ENCODE peak calls at places on chromosome 14, in six cellular contexts. R is H1, T is GM23338, J is WTC11, Y is GM12878, H is K562. U is an unnamed sample.

GRCh38 chr14:104750658-104751057 is 2.3 kb upstream of the SIVA1 start:
- DNase-seq in R (no peak), J (no peak), H (peak), Y (no peak), T (no peak), U (peak)

GRCh38 chr14:67187826-67188225 is 1.4 kb upstream of the GARIN2 start:
- DNase-seq in T (no peak), H (no peak), J (no peak), Y (no peak), R (no peak), U (no peak)

GRCh38 chr14:89845346-89845745 is 109.2 kb downstream of the EFCAB11 start:
- DNase-seq in J (no peak), R (no peak), T (no peak), Y (no peak), H (no peak), U (no peak)

GRCh38 chr14:63204407-63205280 is at the start of gene RHOJ:
- DNase-seq in T (peak), Y (no peak), H (no peak), J (peak), R (peak), U (no peak)

GRCh38 chr14:86481105-86481504 is 951.2 kb downstream of the FLRT2 start:
- DNase-seq in T (no peak), J (no peak), Y (no peak), H (no peak), R (no peak), U (no peak)

GRCh38 chr14:22850944-22851790 is 14.8 kb downstream of the MMP14 start:
- DNase-seq in J (no peak), Y (no peak), H (no peak), T (no peak), R (no peak), U (no peak)

GRCh38 chr14:105458571-105458970 is 16.1 kb upstream of the CRIP2 start:
- DNase-seq in H (no peak), J (no peak), R (no peak), T (no peak), Y (no peak), U (no peak)

GRCh38 chr14:53850714-53851296 is 105.8 kb downstream of the BMP4 start:
- DNase-seq in H (no peak), R (no peak), Y (no peak), J (no peak), T (no peak), U (peak)

GRCh38 chr14:80110721-80111120 is 100.6 kb downstream of the DIO2 start:
- DNase-seq in H (no peak), T (no peak), Y (no peak), J (no peak), R (no peak), U (no peak)

GRCh38 chr14:60092516-60092915 is 793 bp downstream of the PCNX4 start:
- DNase-seq in R (no peak), H (peak), Y (no peak), T (peak), J (no peak), U (peak)

GRCh38 chr14:94026173-94026885 is at the start of gene OTUB2:
- DNase-seq in J (peak), R (peak), Y (peak), H (peak), T (peak), U (peak)

GRCh38 chr14:59422069-59422881 is 42.9 kb downstream of the GPR135 start:
- DNase-seq in J (no peak), H (no peak), T (peak), R (no peak), Y (no peak), U (no peak)

GRCh38 chr14:28751467-28752058 is 15.0 kb upstream of the FOXG1 start:
- DNase-seq in T (peak), J (peak), R (peak), Y (peak), H (peak), U (peak)

GRCh38 chr14:20548414-20549158 is 12.3 kb downstream of the RNASE9 start:
- DNase-seq in R (no peak), T (no peak), H (peak), Y (no peak), J (no peak), U (no peak)

GRCh38 chr14:20690848-20691640 is 2.5 kb downstream of the ANG start:
- DNase-seq in R (peak), Y (peak), H (peak), J (peak), T (peak), U (peak)

GRCh38 chr14:92382677-92383076 is 59.7 kb downstream of the SLC24A4 start:
- DNase-seq in Y (no peak), T (peak), H (no peak), J (no peak), R (no peak), U (no peak)

GRCh38 chr14:23922545-23922944 is 31.0 kb upstream of the DHRS4 start:
- DNase-seq in H (no peak), J (no peak), Y (no peak), T (no peak), R (no peak), U (no peak)

GRCh38 chr14:44163946-44164345 is 343.1 kb downstream of the FSCB start:
- DNase-seq in H (no peak), J (no peak), T (no peak), Y (no peak), R (no peak), U (no peak)

GRCh38 chr14:64522591-64523355 is 17.8 kb upstream of the HSPA2 start:
- DNase-seq in R (no peak), T (no peak), J (no peak), H (no peak), Y (no peak), U (no peak)

GRCh38 chr14:77124345-77125274 is 17.0 kb downstream of the ZDHHC22 start:
- DNase-seq in R (peak), Y (no peak), J (peak), T (peak), H (peak), U (no peak)

GRCh38 chr14:34063470-34064164 is 112.7 kb upstream of the EGLN3 start:
- DNase-seq in T (no peak), R (no peak), J (no peak), Y (no peak), H (no peak), U (peak)

GRCh38 chr14:50823763-50824636 is 7.0 kb downstream of the NIN start:
- DNase-seq in H (no peak), Y (peak), R (no peak), T (peak), J (no peak), U (no peak)

GRCh38 chr14:70655110-70655826 is 13.6 kb downstream of the TTC9 start:
- DNase-seq in J (peak), R (peak), Y (peak), H (no peak), T (peak), U (no peak)

GRCh38 chr14:102418169-102418852 is 55.6 kb downstream of the TECPR2 start:
- DNase-seq in Y (no peak), H (peak), T (no peak), J (no peak), R (no peak), U (no peak)

GRCh38 chr14:59249029-59249428 is 60.6 kb downstream of the DAAM1 start:
- DNase-seq in J (no peak), R (no peak), T (peak), Y (no peak), H (no peak), U (no peak)

GRCh38 chr14:74401504-74402241 is 24.3 kb downstream of the SYNDIG1L start:
- DNase-seq in H (peak), R (peak), T (peak), J (peak), Y (peak), U (no peak)

GRCh38 chr14:100076133-100076532 is 10.9 kb downstream of the EVL start:
- DNase-seq in H (peak), R (no peak), J (peak), T (peak), Y (no peak), U (peak)

GRCh38 chr14:103108749-103109207 is 14.3 kb downstream of the EXOC3L4 start:
- DNase-seq in Y (no peak), H (peak), J (no peak), T (peak), R (no peak), U (no peak)

GRCh38 chr14:101039031-101039754 is 135.7 kb upstream of the RTL1 start:
- DNase-seq in R (no peak), T (no peak), J (no peak), Y (no peak), H (no peak), U (no peak)

GRCh38 chr14:99649219-99649618 is 4.3 kb downstream of the HHIPL1 start:
- DNase-seq in H (no peak), T (no peak), Y (no peak), J (no peak), R (no peak), U (no peak)

GRCh38 chr14:73796881-73797539 is 54.6 kb upstream of the PTGR2 start:
- DNase-seq in R (no peak), T (no peak), Y (no peak), H (no peak), J (no peak), U (no peak)

GRCh38 chr14:79661762-79662161 is 549.5 kb downstream of the DIO2 start:
- DNase-seq in J (no peak), R (no peak), Y (no peak), H (no peak), T (no peak), U (no peak)

GRCh38 chr14:103142903-103143302 is 19.6 kb downstream of the TNFAIP2 start:
- DNase-seq in T (no peak), Y (no peak), H (no peak), R (no peak), J (no peak), U (no peak)

DNA sequence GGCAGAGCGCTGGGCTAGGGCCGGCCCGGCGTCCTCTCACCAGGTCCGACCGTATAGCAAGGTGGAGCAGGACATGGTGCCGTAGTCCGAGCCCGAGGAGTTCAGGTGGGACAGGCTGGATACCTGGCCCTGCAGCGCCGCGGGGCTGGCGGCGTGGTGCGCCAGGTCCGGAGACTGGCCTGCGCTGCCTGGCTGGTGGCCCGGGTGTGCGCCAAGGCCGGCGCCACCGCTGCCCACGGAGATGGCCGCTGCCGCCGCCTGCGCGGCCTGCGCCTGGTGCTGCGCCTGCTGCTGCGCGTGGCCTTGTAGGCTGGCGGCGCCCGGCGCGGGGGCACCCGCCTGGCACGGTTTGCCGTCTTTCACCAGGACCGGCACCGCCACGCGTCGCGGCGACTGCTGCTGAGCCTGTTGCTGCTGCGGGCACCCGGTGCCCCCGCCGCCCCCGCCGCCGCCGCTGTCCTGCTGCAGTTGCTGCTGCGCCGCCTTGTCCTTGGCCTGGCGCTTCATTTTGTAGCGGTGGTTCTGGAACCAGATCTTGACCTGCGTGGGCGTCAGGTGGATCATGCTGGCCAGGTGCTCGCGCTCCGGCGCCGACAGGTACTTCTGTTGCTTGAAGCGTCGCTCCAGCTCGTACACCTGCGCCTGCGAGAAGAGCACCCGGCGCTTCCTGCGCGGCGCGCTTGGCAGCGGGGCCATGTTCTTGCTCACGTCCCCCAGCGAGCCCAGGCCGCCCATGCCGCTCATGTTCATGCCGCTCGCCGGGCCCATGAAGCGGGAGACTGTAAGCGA is 2.6 kb downstream of the NKX2-1 start:
- DNase-seq in J (peak), T (peak), R (peak), H (no peak), Y (no peak), U (no peak)
- TF ChIP-seq CREB1 in J (no peak), T (no peak), R (no peak), H (no peak), Y (no peak), U (no peak)

GRCh38 chr14:75430106-75430505 is 2.3 kb downstream of the JDP2 start:
- DNase-seq in Y (no peak), R (no peak), T (no peak), H (no peak), J (no peak), U (no peak)

GRCh38 chr14:75429562-75429961 is 1.7 kb downstream of the JDP2 start:
- DNase-seq in Y (no peak), T (no peak), R (no peak), H (no peak), J (no peak), U (no peak)

GRCh38 chr14:75427126-75427481 is 718 bp upstream of the JDP2 start:
- DNase-seq in Y (no peak), J (no peak), R (peak), H (no peak), T (no peak), U (no peak)

GRCh38 chr14:75427482-75428229 is at the start of gene JDP2:
- DNase-seq in R (peak), Y (no peak), T (peak), J (peak), H (peak), U (peak)

GRCh38 chr14:75428230-75429104 is 645 bp downstream of the JDP2 start:
- DNase-seq in T (peak), H (peak), Y (no peak), R (no peak), J (peak), U (no peak)
- TF ChIP-seq CREB1 in T (no peak), H (no peak), Y (no peak), R (no peak), J (no peak), U (no peak)

GRCh38 chr14:55805250-55805649 is 225.2 kb downstream of the KTN1 start:
- DNase-seq in T (no peak), H (no peak), R (no peak), Y (no peak), J (no peak), U (no peak)

GRCh38 chr14:55801121-55801520 is 221.1 kb downstream of the KTN1 start:
- DNase-seq in H (no peak), R (no peak), J (no peak), Y (no peak), T (no peak), U (no peak)

GRCh38 chr14:55804198-55804553 is 224.2 kb downstream of the KTN1 start:
- DNase-seq in T (no peak), J (no peak), Y (no peak), R (no peak), H (no peak), U (no peak)

GRCh38 chr14:55803506-55804197 is 223.6 kb downstream of the KTN1 start:
- DNase-seq in T (no peak), R (no peak), Y (no peak), H (no peak), J (no peak), U (no peak)

GRCh38 chr14:55802986-55803431 is 223.0 kb downstream of the KTN1 start:
- DNase-seq in J (no peak), Y (no peak), T (no peak), R (no peak), H (peak), U (peak)
- TF ChIP-seq CREB1 in J (no peak), Y (no peak), T (no peak), R (no peak), H (no peak), U (no peak)

GRCh38 chr14:91305650-91306431 is 61.3 kb upstream of the GPR68 start:
- DNase-seq in T (peak), H (no peak), J (peak), R (no peak), Y (no peak), U (no peak)

GRCh38 chr14:91300957-91301356 is 56.5 kb upstream of the GPR68 start:
- DNase-seq in R (no peak), Y (no peak), T (no peak), J (no peak), H (no peak), U (no peak)

GRCh38 chr14:91303924-91304229 is 59.4 kb upstream of the GPR68 start:
- DNase-seq in H (no peak), J (no peak), T (no peak), Y (no peak), R (no peak), U (no peak)

GRCh38 chr14:91302391-91302790 is 57.9 kb upstream of the GPR68 start:
- DNase-seq in T (no peak), J (no peak), R (no peak), H (no peak), Y (no peak), U (no peak)

GRCh38 chr14:91303091-91303923 is 58.8 kb upstream of the GPR68 start:
- DNase-seq in T (peak), R (peak), Y (no peak), J (peak), H (peak), U (peak)
- TF ChIP-seq CREB1 in T (no peak), R (no peak), Y (no peak), J (peak), H (no peak), U (no peak)

GRCh38 chr14:71905031-71905430 is 27.2 kb upstream of the RGS6 start:
- DNase-seq in T (no peak), H (no peak), Y (no peak), J (no peak), R (no peak), U (no peak)

GRCh38 chr14:71905860-71906259 is 26.4 kb upstream of the RGS6 start:
- DNase-seq in R (no peak), J (no peak), T (no peak), H (no peak), Y (no peak), U (no peak)

DNA sequence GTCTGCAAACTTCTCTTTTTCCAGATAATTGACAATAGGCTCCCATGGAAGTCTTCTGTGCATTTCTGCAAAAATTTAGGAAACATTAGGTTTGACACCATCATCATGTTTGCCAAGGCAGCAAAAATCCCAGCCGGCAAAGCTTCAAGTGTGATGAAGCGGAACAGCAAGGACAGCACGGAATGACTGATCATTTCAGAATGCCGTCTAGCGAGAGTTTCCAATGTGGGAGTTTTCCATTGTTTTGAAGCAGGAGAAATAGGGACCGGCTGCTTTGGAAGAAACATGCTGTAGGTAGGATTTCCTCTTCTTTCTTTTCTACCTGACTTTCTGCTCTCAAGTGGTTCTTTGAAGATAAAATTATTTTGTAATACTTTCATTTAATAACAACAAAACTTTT is 24.1 kb upstream of the RGS6 start:
- DNase-seq in J (no peak), Y (no peak), T (no peak), R (no peak), H (no peak), U (no peak)
- TF ChIP-seq CREB1 in J (no peak), Y (no peak), T (no peak), R (no peak), H (no peak), U (no peak)

GRCh38 chr14:52439476-52439875 is 112.8 kb downstream of the TXNDC16 start:
- DNase-seq in H (no peak), T (no peak), J (no peak), R (no peak), Y (no peak), U (no peak)

GRCh38 chr14:52443506-52443905 is 108.8 kb downstream of the TXNDC16 start:
- DNase-seq in Y (no peak), J (no peak), H (no peak), T (no peak), R (no peak), U (no peak)

GRCh38 chr14:52446355-52446754 is 106.0 kb downstream of the TXNDC16 start:
- DNase-seq in T (no peak), R (no peak), J (no peak), H (no peak), Y (no peak), U (peak)

GRCh38 chr14:52447236-52447635 is 105.1 kb downstream of the TXNDC16 start:
- DNase-seq in H (no peak), J (no peak), T (no peak), R (no peak), Y (no peak), U (no peak)

DNA sequence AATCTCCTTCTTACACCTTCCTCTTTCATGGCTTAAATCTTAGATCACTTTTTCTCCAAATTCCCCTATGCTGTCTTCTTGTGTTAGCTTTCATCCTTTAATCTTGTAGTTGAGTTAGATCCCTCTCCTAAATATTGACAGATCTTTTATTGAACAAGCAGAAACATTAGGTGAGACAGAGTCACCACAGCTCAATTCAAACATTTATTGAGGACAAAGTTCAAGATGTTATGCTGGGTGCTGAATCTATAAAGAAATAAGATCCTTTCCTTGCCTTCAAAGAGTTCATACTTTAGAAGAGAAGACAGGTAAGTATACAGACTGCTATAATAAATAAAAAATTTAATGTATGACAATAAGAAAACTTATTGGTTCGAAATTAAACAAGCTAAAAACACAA is 109.7 kb downstream of the TXNDC16 start:
- DNase-seq in T (no peak), J (no peak), Y (no peak), R (no peak), H (no peak), U (no peak)
- TF ChIP-seq CREB1 in T (no peak), J (no peak), Y (no peak), R (no peak), H (no peak), U (no peak)

U was measured in HepG2.